ENCODE peak calls at places on chromosomes 2 and 18, in four cellular contexts. One of them, this sample, is unnamed.

GRCh38 chr2:238698451-238699306 is 149.2 kb upstream of the TWIST2 start:
- DNase-seq in transverse colon: no peak
- DNase-seq in NCI-H510A: no peak
- DNase-seq in Daoy: no peak
- DNase-seq in this sample: no peak

GRCh38 chr2:239116456-239117246 is 268.8 kb downstream of the TWIST2 start:
- DNase-seq in transverse colon: no peak
- DNase-seq in Daoy: peak; percentile 54
- DNase-seq in NCI-H510A: no peak
- DNase-seq in this sample: no peak

GRCh38 chr2:19677215-19677777 is 224.5 kb downstream of the TTC32 start:
- DNase-seq in Daoy: no peak
- DNase-seq in transverse colon: no peak
- DNase-seq in NCI-H510A: no peak
- DNase-seq in this sample: no peak

GRCh38 chr2:8534729-8535397 is 147.0 kb upstream of the ID2 start:
- DNase-seq in transverse colon: peak; percentile 52
- DNase-seq in NCI-H510A: no peak
- DNase-seq in Daoy: no peak
- DNase-seq in this sample: no peak

GRCh38 chr2:136131961-136132839 is 14.3 kb upstream of the CXCR4 start:
- DNase-seq in transverse colon: peak; percentile 59
- DNase-seq in Daoy: no peak
- DNase-seq in NCI-H510A: no peak
- DNase-seq in this sample: peak; percentile 49

GRCh38 chr2:184611221-184612085 is 13.1 kb downstream of the ZNF804A start:
- DNase-seq in transverse colon: no peak
- DNase-seq in Daoy: no peak
- DNase-seq in NCI-H510A: no peak
- DNase-seq in this sample: no peak

GRCh38 chr2:69298261-69298660 is 88.8 kb downstream of the GFPT1 start:
- DNase-seq in transverse colon: no peak
- DNase-seq in Daoy: peak; percentile 91
- DNase-seq in NCI-H510A: no peak
- DNase-seq in this sample: no peak

GRCh38 chr18:11145413-11146191 is 3.8 kb downstream of the PIEZO2 start:
- DNase-seq in transverse colon: no peak
- DNase-seq in NCI-H510A: no peak
- DNase-seq in Daoy: no peak
- DNase-seq in this sample: no peak

GRCh38 chr18:69948919-69949537 is 1.4 kb upstream of the CD226 start:
- DNase-seq in transverse colon: peak; percentile 62
- DNase-seq in Daoy: no peak
- DNase-seq in NCI-H510A: no peak
- DNase-seq in this sample: no peak

GRCh38 chr2:33412920-33413319 is 63.5 kb upstream of the RASGRP3 start:
- DNase-seq in NCI-H510A: no peak
- DNase-seq in Daoy: peak; percentile 56
- DNase-seq in transverse colon: no peak
- DNase-seq in this sample: no peak

GRCh38 chr2:179444056-179444455 is 179.4 kb upstream of the SESTD1 start:
- DNase-seq in NCI-H510A: no peak
- DNase-seq in transverse colon: no peak
- DNase-seq in Daoy: no peak
- DNase-seq in this sample: no peak

GRCh38 chr2:857937-858336 is 92.7 kb upstream of the SNTG2 start:
- DNase-seq in transverse colon: no peak
- DNase-seq in Daoy: no peak
- DNase-seq in NCI-H510A: no peak
- DNase-seq in this sample: no peak

GRCh38 chr2:118763797-118764196 is 83.7 kb downstream of the EN1 start:
- DNase-seq in transverse colon: no peak
- DNase-seq in NCI-H510A: no peak
- DNase-seq in Daoy: peak; percentile 34
- DNase-seq in this sample: no peak

GRCh38 chr2:23449413-23449812 is 64.4 kb downstream of the KLHL29 start:
- DNase-seq in transverse colon: no peak
- DNase-seq in Daoy: no peak
- DNase-seq in NCI-H510A: no peak
- DNase-seq in this sample: no peak

GRCh38 chr2:618591-618990 is 58.6 kb downstream of the TMEM18 start:
- DNase-seq in transverse colon: no peak
- DNase-seq in Daoy: no peak
- DNase-seq in NCI-H510A: no peak
- DNase-seq in this sample: no peak

GRCh38 chr18:12287684-12288405 is 20.2 kb upstream of the TUBB6 start:
- DNase-seq in NCI-H510A: no peak
- DNase-seq in transverse colon: peak; percentile 81
- DNase-seq in Daoy: peak; percentile 53
- DNase-seq in this sample: no peak

This sample was measured in activated CD4-positive, CD25-positive, alpha-beta regulatory T cell treated with anti-CD3 and anti-CD28 coated beads, Interleukin-2, amount 50 U/mL, for 72 hours.